ENCODE peak calls at places on chromosomes 3 and 15, in four cellular contexts. I, E, S and P are unnamed samples.
A peak's percentile ranks its signal among the peaks of the same experiment; 100 is the strongest.

GRCh38 chr15:79896634-79897379 is at the start of gene MTHFS:
- DNase-seq in I (peak; percentile 89), S (peak; percentile 91), E (peak; percentile 78), P (peak; percentile 74)

GRCh38 chr3:32897202-32897601 is 54.2 kb upstream of the CCR4 start:
- DNase-seq in I (no peak), S (no peak), E (no peak), P (no peak)

GRCh38 chr3:183131735-183132134 is 30.8 kb downstream of the LAMP3 start:
- DNase-seq in I (no peak), E (peak; percentile 28), S (no peak), P (no peak)

GRCh38 chr3:101216710-101217457 is 103.5 kb downstream of the IMPG2 start:
- DNase-seq in I (peak; percentile 60), S (no peak), E (no peak), P (no peak)

GRCh38 chr15:82072926-82073537 is 27.2 kb upstream of the MEX3B start:
- DNase-seq in E (no peak), I (no peak), S (peak; percentile 72), P (no peak)

GRCh38 chr15:67340630-67341029 is 86.0 kb downstream of the IQCH start:
- DNase-seq in S (no peak), E (no peak), I (no peak), P (no peak)

GRCh38 chr15:101368086-101368780 is 73.2 kb upstream of the SNRPA1 start:
- DNase-seq in E (no peak), I (peak; percentile 71), S (no peak), P (no peak)

GRCh38 chr3:121111914-121112612 is 204.1 kb downstream of the STXBP5L start:
- DNase-seq in E (no peak), S (peak; percentile 87), I (peak; percentile 21), P (no peak)

GRCh38 chr3:9142346-9142745 is 107.1 kb downstream of the SRGAP3 start:
- DNase-seq in S (no peak), I (no peak), E (no peak), P (no peak)

GRCh38 chr3:17811633-17812032 is 69.2 kb upstream of the TBC1D5 start:
- DNase-seq in E (peak; percentile 27), S (no peak), I (no peak), P (peak; percentile 51)

GRCh38 chr3:55549172-55549571 is 62.1 kb upstream of the WNT5A start:
- DNase-seq in S (no peak), I (no peak), E (no peak), P (no peak)

GRCh38 chr15:78204351-78205309 is 29.7 kb downstream of the ACSBG1 start:
- DNase-seq in I (peak; percentile 57), S (peak; percentile 44), E (no peak), P (no peak)

GRCh38 chr15:38819343-38819858 is 254.8 kb upstream of the RASGRP1 start:
- DNase-seq in I (no peak), S (no peak), E (no peak), P (no peak)

GRCh38 chr15:31335991-31336942 is 9.6 kb downstream of the KLF13 start:
- DNase-seq in S (no peak), E (no peak), I (no peak), P (no peak)

GRCh38 chr15:56767315-56767714 is 34.0 kb upstream of the ZNF280D start:
- DNase-seq in S (no peak), E (no peak), I (no peak), P (no peak)

GRCh38 chr3:127763337-127763736 is 59.0 kb downstream of the MGLL start:
- DNase-seq in I (no peak), E (no peak), S (no peak), P (no peak)

GRCh38 chr3:143329567-143330164 is 210.1 kb downstream of the CHST2 start:
- DNase-seq in I (no peak), E (no peak), S (no peak), P (no peak)

GRCh38 chr15:76678766-76679165 is 226.4 kb downstream of the SCAPER start:
- DNase-seq in I (no peak), E (peak; percentile 9), S (no peak), P (no peak)

GRCh38 chr3:126352476-126353454 is 4.4 kb downstream of the KLF15 start:
- DNase-seq in S (no peak), I (peak; percentile 40), E (no peak), P (no peak)

GRCh38 chr3:31103181-31103580 is 208.7 kb upstream of the GADL1 start:
- DNase-seq in I (no peak), S (no peak), E (no peak), P (no peak)

GRCh38 chr3:32424581-32425250 is 33.1 kb downstream of the CMTM7 start:
- DNase-seq in I (no peak), E (no peak), S (no peak), P (no peak)

GRCh38 chr15:83100072-83100646 is 7.3 kb upstream of the TM6SF1 start:
- DNase-seq in E (no peak), I (no peak), S (no peak), P (no peak)

GRCh38 chr3:40704224-40704623 is 179.5 kb downstream of the ZNF621 start:
- DNase-seq in E (no peak), I (no peak), S (no peak), P (no peak)

GRCh38 chr3:46848271-46849097 is 14.8 kb downstream of the MYL3 start:
- DNase-seq in E (peak; percentile 66), I (peak; percentile 71), S (peak; percentile 92), P (peak; percentile 36)

GRCh38 chr15:85314653-85315052 is 65.8 kb upstream of the AKAP13 start:
- DNase-seq in S (no peak), I (no peak), E (no peak), P (no peak)

GRCh38 chr3:149252272-149252671 is 30.6 kb upstream of the CP start:
- DNase-seq in S (no peak), I (no peak), E (no peak), P (no peak)

GRCh38 chr15:26134152-26134551 is 271.0 kb upstream of the ATP10A start:
- DNase-seq in S (no peak), I (no peak), E (no peak), P (no peak)

GRCh38 chr3:108090066-108090700 is 648 bp downstream of the CD47 start:
- DNase-seq in E (peak; percentile 37), S (peak; percentile 73), I (peak; percentile 46), P (peak; percentile 51)